ENCODE peak calls at places on chromosomes 5 and 9, in ten cellular contexts. L, T, Y, Z, E, N, G, D, A and J are unnamed samples.

GRCh38 chr5:80654054-80654390 is 430 bp upstream of the MSH3 start:
- DNase-seq in L (no peak), E (no peak), N (peak; percentile 15), Y (peak; percentile 41), D (no peak), T (no peak), G (no peak), Z (no peak), A (no peak), J (peak; percentile 66)

GRCh38 chr9:88816141-88816540 is 175.1 kb upstream of the S1PR3 start:
- DNase-seq in L (no peak), Z (no peak), A (no peak), T (no peak), N (peak; percentile 87), G (no peak), Y (no peak), D (no peak), E (peak; percentile 72), J (no peak)

GRCh38 chr9:128422783-128423150 is 2.1 kb downstream of the CERCAM start:
- DNase-seq in G (no peak), E (no peak), Y (no peak), Z (no peak), A (no peak), L (no peak), D (no peak), T (no peak), N (no peak), J (peak; percentile 16)

GRCh38 chr9:70081120-70081495 is 37.5 kb downstream of the MAMDC2 start:
- DNase-seq in D (no peak), Y (no peak), N (peak; percentile 44), T (peak; percentile 58), A (no peak), L (no peak), G (no peak), Z (no peak), E (peak; percentile 76), J (no peak)

GRCh38 chr9:109098221-109098959 is 21.4 kb downstream of the TMEM245 start:
- DNase-seq in D (no peak), Y (no peak), Z (no peak), E (peak; percentile 65), G (no peak), T (no peak), N (peak; percentile 72), L (no peak), A (no peak), J (no peak)

GRCh38 chr9:113599647-113600476 is 136.3 kb downstream of the RGS3 start:
- DNase-seq in Y (no peak), Z (no peak), D (peak; percentile 73), L (peak; percentile 83), T (no peak), E (peak; percentile 93), A (no peak), G (no peak), N (peak; percentile 88), J (peak; percentile 85)

GRCh38 chr9:87855061-87855460 is 27.6 kb upstream of the SPATA31E1 start:
- DNase-seq in L (no peak), G (no peak), Z (no peak), Y (no peak), N (peak; percentile 33), D (no peak), T (no peak), E (peak; percentile 18), A (no peak), J (no peak)

GRCh38 chr5:43555895-43556606 is 826 bp downstream of the PAIP1 start:
- DNase-seq in T (peak; percentile 42), D (peak; percentile 84), A (no peak), N (peak; percentile 72), E (peak; percentile 16), L (peak; percentile 84), G (peak; percentile 47), Z (peak; percentile 66), Y (peak; percentile 65), J (peak; percentile 82)

GRCh38 chr9:37029304-37029775 is 4.7 kb downstream of the PAX5 start:
- DNase-seq in D (no peak), G (no peak), Y (no peak), N (no peak), A (no peak), Z (peak; percentile 67), L (no peak), T (no peak), E (no peak), J (no peak)

GRCh38 chr9:121604242-121604641 is 47.2 kb upstream of the DAB2IP start:
- DNase-seq in Y (no peak), G (no peak), D (no peak), A (no peak), Z (no peak), E (no peak), L (no peak), T (peak; percentile 54), N (no peak), J (no peak)

GRCh38 chr5:140877262-140877581 is 2.1 kb downstream of the PCDHA12 start:
- DNase-seq in L (no peak), G (no peak), T (no peak), N (no peak), D (no peak), A (no peak), E (no peak), Y (no peak), Z (no peak), J (no peak)

GRCh38 chr9:131094015-131094414 is 2.3 kb upstream of the AIF1L start:
- DNase-seq in G (no peak), A (no peak), N (no peak), L (no peak), D (peak; percentile 3), T (no peak), Y (no peak), E (no peak), Z (no peak), J (no peak)
- H3K27me3 ChIP-seq in G (no peaks in the 10 kb centered on the region), A (no peaks in the 10 kb centered on the region), N (peaks cover 35% of the 10 kb centered on the region), L (no peaks in the 10 kb centered on the region), D (no peaks in the 10 kb centered on the region), T (peaks cover 28% of the 10 kb centered on the region), Y (peaks cover 7% of the 10 kb centered on the region), E (peaks cover 60% of the 10 kb centered on the region), Z (peaks cover 21% of the 10 kb centered on the region), J (no peaks in the 10 kb centered on the region)

GRCh38 chr5:76808142-76808691 is 10.6 kb upstream of the F2RL1 start:
- DNase-seq in Z (no peak), T (no peak), E (no peak), D (no peak), N (no peak), Y (peak; percentile 53), L (no peak), A (no peak), G (no peak), J (peak; percentile 83)
- H3K4me3 ChIP-seq in Z (no peak overlapping the region), T (no peak overlapping the region), E (no peak overlapping the region), D (no peak overlapping the region), N (no peak overlapping the region), Y (no peak overlapping the region), L (no peak overlapping the region), A (no peak overlapping the region), G (no peak overlapping the region), J (no peak overlapping the region)

DNA sequence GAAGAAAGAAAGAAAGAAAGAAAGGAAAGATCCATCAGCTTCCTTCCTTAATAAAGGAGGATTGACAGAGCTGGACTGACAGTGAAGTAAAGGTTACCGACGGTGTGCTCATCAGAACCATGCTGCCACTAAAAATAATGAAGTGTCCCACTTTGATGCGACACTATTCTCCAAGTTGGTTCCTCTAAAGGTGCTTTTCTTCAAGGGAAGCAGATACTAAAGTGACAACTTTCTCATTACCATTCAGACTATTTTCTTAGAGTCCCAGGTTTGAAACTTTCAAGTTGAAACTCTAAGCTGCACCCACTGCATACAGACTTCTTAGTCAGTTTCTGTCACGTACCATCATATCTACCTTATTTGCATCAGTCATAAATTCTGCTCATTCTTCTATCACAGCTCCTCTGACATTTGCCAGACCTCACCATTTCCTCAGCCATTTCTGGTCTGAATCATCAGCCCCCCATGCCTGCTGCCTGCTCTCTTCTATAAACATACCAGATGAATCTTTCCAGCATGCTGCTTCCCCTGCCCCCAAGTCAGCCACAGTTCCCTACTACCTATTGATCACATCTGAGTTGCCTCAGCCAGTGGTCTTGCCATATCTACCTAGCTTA is 177.6 kb downstream of the DEPDC1B start:
- DNase-seq in N (no peak), Y (no peak), A (no peak), D (no peak), G (no peak), Z (no peak), T (no peak), E (peak; percentile 76), L (no peak), J (no peak)
- H3K27me3 ChIP-seq in N (peaks cover 13% of the 10 kb centered on the region), Y (peaks cover 36% of the 10 kb centered on the region), A (no peaks in the 10 kb centered on the region), D (no peaks in the 10 kb centered on the region), G (no peaks in the 10 kb centered on the region), Z (no peaks in the 10 kb centered on the region), T (no peaks in the 10 kb centered on the region), E (peaks cover 2% of the 10 kb centered on the region), L (no peaks in the 10 kb centered on the region), J (no peaks in the 10 kb centered on the region)

GRCh38 chr9:98958271-98958989 is 14.7 kb downstream of the COL15A1 start:
- DNase-seq in Y (no peak), G (peak; percentile 63), E (peak; percentile 98), T (no peak), D (no peak), N (peak; percentile 95), L (no peak), A (no peak), Z (no peak), J (no peak)
- H3K4me3 ChIP-seq in Y (no peak overlapping the region), G (peak overlapping the region; percentile 7), E (no peak overlapping the region), T (peak overlapping the region; percentile 21), D (no peak overlapping the region), N (peak overlapping the region; percentile 39), L (no peak overlapping the region), A (no peak overlapping the region), Z (no peak overlapping the region), J (no peak overlapping the region)

DNA sequence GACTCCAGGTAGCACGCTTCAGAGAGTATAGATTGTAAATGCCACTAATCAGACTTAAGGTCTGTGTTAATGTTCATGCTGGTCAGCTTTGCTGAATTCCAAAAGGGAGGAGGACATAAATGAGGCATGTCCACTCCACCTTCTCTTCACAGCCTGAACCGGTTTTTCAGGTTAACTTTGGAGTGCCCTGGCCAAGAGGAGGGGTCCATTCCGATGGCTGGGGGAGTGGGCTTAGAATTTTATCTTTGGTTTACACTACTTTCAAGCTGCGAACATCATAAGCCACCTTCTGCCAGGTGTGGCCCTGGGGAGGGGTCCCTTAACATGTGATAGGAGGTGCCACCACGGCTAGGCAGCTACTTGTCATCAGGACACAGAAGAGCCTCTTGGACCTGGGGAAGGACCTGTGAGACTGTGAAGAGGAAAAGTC is 24.2 kb downstream of the ABO start:
- DNase-seq in Y (no peak), Z (no peak), D (no peak), T (no peak), E (no peak), N (no peak), G (no peak), A (no peak), L (no peak), J (no peak)
- H3K27me3 ChIP-seq in Y (peaks cover 13% of the 10 kb centered on the region), Z (no peaks in the 10 kb centered on the region), D (no peaks in the 10 kb centered on the region), T (peaks cover 31% of the 10 kb centered on the region), E (peaks cover 34% of the 10 kb centered on the region), N (peaks cover 46% of the 10 kb centered on the region), G (no peaks in the 10 kb centered on the region), A (no peaks in the 10 kb centered on the region), L (no peaks in the 10 kb centered on the region), J (no peaks in the 10 kb centered on the region)